ENCODE peak calls at places on chromosomes 4 and X, in five cellular contexts. J is AG04450, A is AG09319, C is endodermal cell, W is GM10248. L is an unnamed sample.

GRCh38 chr4:120843840-120844527 is 78.5 kb downstream of the PRDM5 start:
- DNase-seq in J (no peak), A (no peak), C (peak), W (no peak), L (peak)

GRCh38 chr4:176443117-176443516 is 123.4 kb downstream of the SPCS3 start:
- DNase-seq in J (peak), A (peak), C (no peak), W (no peak), L (no peak)

GRCh38 chr4:3716876-3717235 is 49.3 kb upstream of the ADRA2C start:
- DNase-seq in J (no peak), A (no peak), C (no peak), W (no peak), L (no peak)

GRCh38 chr4:144633215-144633614 is 12.7 kb upstream of the HHIP start:
- DNase-seq in J (no peak), A (no peak), C (no peak), W (no peak), L (no peak)

GRCh38 chrX:141732031-141732430 is 33.5 kb upstream of the SPANXD start:
- DNase-seq in J (no peak), A (no peak), C (no peak), W (no peak), L (no peak)

GRCh38 chrX:153460826-153461225 is 9.6 kb downstream of the HAUS7 start:
- DNase-seq in J (no peak), A (no peak), C (peak), W (peak), L (peak)

GRCh38 chr4:41935652-41936021 is 408 bp downstream of the TMEM33 start:
- DNase-seq in J (no peak), A (no peak), C (no peak), W (peak), L (peak)

GRCh38 chr4:152651473-152652060 is 28.2 kb downstream of the TMEM154 start:
- DNase-seq in J (no peak), A (no peak), C (no peak), W (no peak), L (no peak)

GRCh38 chr4:77927991-77928925 is 65.6 kb downstream of the MRPL1 start:
- DNase-seq in J (no peak), A (no peak), C (no peak), W (no peak), L (no peak)

GRCh38 chr4:73208376-73208775 is 50.2 kb downstream of the ANKRD17 start:
- DNase-seq in J (no peak), A (no peak), C (no peak), W (no peak), L (no peak)

GRCh38 chrX:138128025-138128671 is 562.2 kb downstream of the ZIC3 start:
- DNase-seq in J (no peak), A (peak), C (peak), W (peak), L (no peak)

GRCh38 chr4:163395055-163395454 is 51.4 kb downstream of the NPY5R start:
- DNase-seq in J (no peak), A (no peak), C (no peak), W (no peak), L (no peak)

GRCh38 chr4:163331629-163332360 is 601 bp downstream of the NPY1R start:
- DNase-seq in J (no peak), A (no peak), C (peak), W (peak), L (no peak)

GRCh38 chr4:17721496-17722360 is 59.7 kb downstream of the FAM184B start:
- DNase-seq in J (no peak), A (peak), C (no peak), W (no peak), L (no peak)

GRCh38 chrX:38124000-38124399 is 96.7 kb downstream of the SRPX start:
- DNase-seq in J (no peak), A (no peak), C (no peak), W (no peak), L (no peak)

GRCh38 chr4:15711762-15712161 is 8.9 kb downstream of the BST1 start:
- DNase-seq in J (no peak), A (no peak), C (no peak), W (no peak), L (no peak)

GRCh38 chrX:14529288-14529989 is at the start of gene GLRA2:
- DNase-seq in J (no peak), A (no peak), C (peak), W (no peak), L (peak)

GRCh38 chrX:123223409-123223808 is 39.3 kb downstream of the GRIA3 start:
- DNase-seq in J (no peak), A (no peak), C (no peak), W (no peak), L (no peak)

GRCh38 chr4:174005422-174005821 is 278.0 kb downstream of the FBXO8 start:
- DNase-seq in J (no peak), A (no peak), C (no peak), W (no peak), L (no peak)

GRCh38 chr4:174764105-174764729 is 64.8 kb downstream of the GLRA3 start:
- DNase-seq in J (peak), A (peak), C (no peak), W (peak), L (no peak)

GRCh38 chr4:48779095-48779997 is 733 bp downstream of the FRYL start:
- DNase-seq in J (no peak), A (no peak), C (peak), W (peak), L (peak)

GRCh38 chrX:155026727-155027508 is at the start of gene FUNDC2:
- DNase-seq in J (peak), A (peak), C (peak), W (peak), L (peak)

GRCh38 chrX:155026420-155026726 is 271 bp upstream of the FUNDC2 start:
- DNase-seq in J (no peak), A (no peak), C (no peak), W (no peak), L (no peak)

GRCh38 chrX:155028749-155029360 is 2.2 kb downstream of the FUNDC2 start:
- DNase-seq in J (no peak), A (no peak), C (no peak), W (no peak), L (no peak)

GRCh38 chrX:155027509-155028066 is 944 bp downstream of the FUNDC2 start:
- DNase-seq in J (no peak), A (peak), C (no peak), W (no peak), L (peak)

GRCh38 chrX:155028192-155028591 is 1.5 kb downstream of the FUNDC2 start:
- DNase-seq in J (no peak), A (no peak), C (no peak), W (no peak), L (peak)
- TF ChIP-seq CTCF in J (no peak), A (no peak), C (no peak), W (peak), L (no peak)

DNA sequence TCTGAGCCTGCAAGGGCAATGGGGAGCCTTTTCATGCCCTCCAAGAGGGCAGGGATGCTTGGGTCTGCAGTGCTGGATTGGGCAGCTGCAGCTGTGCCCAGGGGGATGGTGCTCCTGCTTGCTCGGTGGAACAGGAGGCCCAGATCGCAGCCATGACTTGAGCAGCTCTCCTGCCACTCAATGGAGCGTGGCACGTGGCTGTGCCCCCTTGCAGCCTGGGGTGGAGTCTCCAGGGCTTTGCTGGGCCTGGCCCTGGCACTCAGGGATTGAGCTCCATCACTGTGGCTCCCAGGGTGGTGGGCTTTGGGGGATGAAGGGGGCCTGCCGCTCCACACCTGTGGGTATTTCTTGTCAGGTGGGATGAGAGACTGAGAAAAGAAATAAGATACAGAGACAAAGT is 53.4 kb upstream of the IBSP start:
- DNase-seq in J (no peak), A (no peak), C (no peak), W (no peak), L (no peak)
- TF ChIP-seq CTCF in J (no peak), A (no peak), C (no peak), W (no peak), L (no peak)

GRCh38 chrX:150362599-150363481 is at the start of gene MAMLD1:
- DNase-seq in J (no peak), A (peak), C (peak), W (no peak), L (peak)
- TF ChIP-seq CTCF in J (peak), A (peak), C (no peak), W (no peak), L (no peak)

DNA sequence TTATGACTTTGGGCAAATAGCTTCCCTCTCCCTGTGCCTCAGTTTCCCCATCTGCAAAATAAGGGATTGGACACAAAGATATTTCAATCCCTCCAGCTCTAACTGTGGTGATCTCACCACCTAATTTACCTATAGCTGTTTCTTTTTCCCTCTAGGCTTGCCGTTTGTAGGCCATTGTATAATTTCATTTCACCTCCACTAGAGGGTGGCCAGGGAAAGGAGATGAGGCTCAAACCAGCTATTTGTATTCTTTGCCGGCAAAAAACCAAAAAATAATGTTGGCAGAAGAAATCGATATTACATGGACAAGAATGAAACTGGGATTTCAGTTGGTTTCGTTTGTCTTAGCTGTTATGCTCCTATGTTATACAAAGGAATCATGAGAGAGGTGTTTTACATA is 36.1 kb upstream of the DOCK11 start:
- DNase-seq in J (no peak), A (peak), C (no peak), W (peak), L (peak)
- TF ChIP-seq CTCF in J (peak), A (peak), C (peak), W (peak), L (peak)

GRCh38 chr4:85127653-85128052 is 161.2 kb upstream of the WDFY3 start:
- DNase-seq in J (no peak), A (no peak), C (peak), W (peak), L (peak)
- TF ChIP-seq CTCF in J (peak), A (peak), C (peak), W (no peak), L (peak)